ENCODE peak calls at places on chromosomes 5 and 9, in seven cellular contexts. E is stimulated activated CD8-positive, alpha-beta memory T cell treated with anti-CD3 and anti-CD28 coated beads, Interleukin-2, amount 100 ng/mL, for 1 hour; C is effector CD4-positive, alpha-beta T cell; I is hepatocyte; G is HFFc6; R is tibial nerve; H is NCI-H510A treated with DMSO at 0.1 percent for 48 hours. Z is an unnamed sample.

GRCh38 chr9:133805876-133806622 is 67.9 kb upstream of the SARDH start:
- DNase-seq in E (no peak), C (no peak), I (no peak), G (no peak), R (no peak), H (no peak), Z (no peak)

GRCh38 chr5:167765341-167765740 is 526.1 kb upstream of the WWC1 start:
- DNase-seq in E (no peak), C (no peak), I (no peak), G (no peak), R (no peak), H (no peak), Z (no peak)

GRCh38 chr9:86281577-86282076 is 711 bp downstream of the ISCA1 start:
- DNase-seq in E (no peak), C (no peak), I (peak; percentile 46), G (no peak), R (no peak), H (no peak), Z (no peak)

GRCh38 chr9:136135326-136136126 is 16.9 kb upstream of the TMEM250 start:
- DNase-seq in E (no peak), C (no peak), I (no peak), G (no peak), R (no peak), H (no peak), Z (no peak)

GRCh38 chr9:127742435-127743088 is 7.5 kb upstream of the TOR2A start:
- DNase-seq in E (no peak), C (no peak), I (peak; percentile 68), G (peak; percentile 80), R (no peak), H (no peak), Z (peak; percentile 94)

GRCh38 chr5:373710-374602 is 52.4 kb downstream of the AHRR start:
- DNase-seq in E (peak; percentile 50), C (no peak), I (peak; percentile 95), G (peak; percentile 43), R (no peak), H (peak; percentile 76), Z (peak; percentile 92)

GRCh38 chr5:104540448-104540847 is 977.9 kb upstream of the NUDT12 start:
- DNase-seq in E (no peak), C (no peak), I (peak; percentile 36), G (no peak), R (no peak), H (no peak), Z (peak; percentile 2)

GRCh38 chr5:131224387-131225191 is 39.3 kb upstream of the CDC42SE2 start:
- DNase-seq in E (no peak), C (no peak), I (no peak), G (no peak), R (no peak), H (no peak), Z (no peak)

GRCh38 chr5:112799661-112800060 is 61.4 kb upstream of the SRP19 start:
- DNase-seq in E (no peak), C (no peak), I (no peak), G (no peak), R (no peak), H (no peak), Z (no peak)

GRCh38 chr5:13215370-13215769 is 729.1 kb downstream of the DNAH5 start:
- DNase-seq in E (no peak), C (no peak), I (no peak), G (no peak), R (no peak), H (no peak), Z (no peak)

GRCh38 chr9:116337015-116337414 is 183.4 kb downstream of the PAPPA start:
- DNase-seq in E (no peak), C (no peak), I (peak; percentile 26), G (peak; percentile 54), R (no peak), H (peak; percentile 7), Z (peak; percentile 58)

GRCh38 chr9:96500696-96501660 is 51.0 kb downstream of the HABP4 start:
- DNase-seq in E (no peak), C (no peak), I (no peak), G (peak; percentile 81), R (no peak), H (no peak), Z (no peak)

GRCh38 chr5:180644825-180645608 is 4.4 kb downstream of the FLT4 start:
- DNase-seq in E (no peak), C (no peak), I (peak; percentile 3), G (no peak), R (no peak), H (no peak), Z (peak; percentile 3)

GRCh38 chr9:8718121-8718725 is 918.6 kb upstream of the DMAC1 start:
- DNase-seq in E (no peak), C (no peak), I (peak; percentile 11), G (no peak), R (peak; percentile 13), H (no peak), Z (peak; percentile 68)

GRCh38 chr9:4738866-4739586 is 2.0 kb downstream of the AK3 start:
- DNase-seq in E (no peak), C (no peak), I (peak; percentile 10), G (no peak), R (no peak), H (no peak), Z (no peak)

GRCh38 chr9:22528485-22528884 is 81.9 kb downstream of the DMRTA1 start:
- DNase-seq in E (no peak), C (no peak), I (peak; percentile 8), G (peak; percentile 21), R (no peak), H (no peak), Z (no peak)

GRCh38 chr5:757346-757930 is 27.1 kb downstream of the ZDHHC11B start:
- DNase-seq in E (no peak), C (no peak), I (no peak), G (no peak), R (no peak), H (no peak), Z (no peak)

GRCh38 chr5:60223342-60223741 is 329.8 kb upstream of the PDE4D start:
- DNase-seq in E (no peak), C (no peak), I (no peak), G (no peak), R (no peak), H (no peak), Z (no peak)

GRCh38 chr5:136236479-136237083 is 43.6 kb upstream of the SMIM32 start:
- DNase-seq in E (no peak), C (no peak), I (no peak), G (no peak), R (no peak), H (no peak), Z (no peak)

GRCh38 chr9:112186695-112187094 is 11.6 kb upstream of the SUSD1 start:
- DNase-seq in E (no peak), C (no peak), I (no peak), G (no peak), R (no peak), H (no peak), Z (no peak)

GRCh38 chr5:92561362-92562006 is 1019.5 kb downstream of the NR2F1-AS1 start:
- DNase-seq in E (no peak), C (no peak), I (no peak), G (no peak), R (no peak), H (no peak), Z (no peak)

GRCh38 chr9:5876711-5877110 is 14.0 kb upstream of the MLANA start:
- DNase-seq in E (no peak), C (no peak), I (no peak), G (no peak), R (no peak), H (no peak), Z (peak; percentile 34)

GRCh38 chr5:60801406-60802090 is 42.5 kb downstream of the ELOVL7 start:
- DNase-seq in E (no peak), C (no peak), I (peak; percentile 44), G (no peak), R (no peak), H (no peak), Z (no peak)

GRCh38 chr5:140565024-140565779 is 574 bp downstream of the SLC35A4 start:
- DNase-seq in E (no peak), C (no peak), I (no peak), G (peak; percentile 35), R (no peak), H (no peak), Z (peak; percentile 37)

GRCh38 chr5:139903805-139904565 is 108.4 kb downstream of the PSD2 start:
- DNase-seq in E (no peak), C (no peak), I (peak; percentile 61), G (no peak), R (no peak), H (no peak), Z (peak; percentile 25)